ENCODE peak calls at places on chromosomes 4 and X, in seven cellular contexts. C is cardiac muscle cell, H is fibroblast of lung, X is neural progenitor cell, L is right lobe of liver, D is MM.1S, K is PC-3. U is an unnamed sample.

GRCh38 chr4:121054373-121054772 is 18.0 kb downstream of the NDNF start:
- DNase-seq in C (no peak), H (no peak), X (no peak), D (no peak), L (no peak), K (no peak), U (no peak)

GRCh38 chr4:8472689-8473197 is 32.2 kb downstream of the TRMT44 start:
- DNase-seq in H (peak; percentile 96), C (no peak), X (no peak), K (peak; percentile 7), D (no peak), L (no peak), U (no peak)

GRCh38 chr4:42871685-42872271 is 20.7 kb upstream of the GRXCR1 start:
- DNase-seq in H (no peak), K (no peak), C (peak; percentile 16), D (no peak), L (no peak), X (no peak), U (no peak)

GRCh38 chrX:42732506-42732905 is 45.5 kb downstream of the PPP1R2C start:
- DNase-seq in D (no peak), L (no peak), K (no peak), H (peak; percentile 22), X (no peak), C (no peak), U (peak; percentile 71)

GRCh38 chr4:8701101-8702019 is 108.8 kb downstream of the CPZ start:
- DNase-seq in C (no peak), D (no peak), X (no peak), L (peak; percentile 33), H (no peak), K (no peak), U (no peak)

GRCh38 chr4:55906999-55907398 is 41.7 kb upstream of the CEP135 start:
- DNase-seq in D (no peak), H (no peak), K (peak; percentile 97), X (no peak), C (no peak), L (no peak), U (no peak)

GRCh38 chrX:30060718-30061117 is 154.6 kb upstream of the MAGEB2 start:
- DNase-seq in K (peak; percentile 47), X (peak; percentile 37), C (peak; percentile 43), H (peak; percentile 11), L (no peak), D (no peak), U (no peak)

GRCh38 chrX:43805579-43805978 is 76.7 kb downstream of the MAOB start:
- DNase-seq in L (no peak), C (no peak), D (no peak), H (peak; percentile 52), K (peak; percentile 83), X (no peak), U (no peak)

GRCh38 chr4:26021417-26022345 is 107.7 kb downstream of the SMIM20 start:
- DNase-seq in C (no peak), X (no peak), H (peak; percentile 32), K (no peak), D (no peak), L (no peak), U (no peak)

GRCh38 chrX:106718709-106719108 is 7.8 kb upstream of the RNF128 start:
- DNase-seq in H (no peak), K (no peak), C (no peak), D (no peak), L (peak; percentile 53), X (no peak), U (no peak)

GRCh38 chrX:153460826-153461225 is 9.6 kb downstream of the HAUS7 start:
- DNase-seq in K (peak; percentile 57), C (peak; percentile 63), X (peak; percentile 69), D (peak; percentile 29), L (no peak), H (peak; percentile 48), U (peak; percentile 75)

GRCh38 chr4:137203601-137204000 is 328.7 kb downstream of the PCDH18 start:
- DNase-seq in L (no peak), K (no peak), X (no peak), H (peak; percentile 74), D (no peak), C (no peak), U (no peak)

GRCh38 chr4:48742412-48742811 is 37.7 kb downstream of the FRYL start:
- DNase-seq in X (no peak), L (no peak), D (no peak), K (no peak), H (no peak), C (no peak), U (no peak)

GRCh38 chrX:11352296-11352741 is 59.1 kb downstream of the AMELX start:
- DNase-seq in K (peak; percentile 6), C (no peak), D (no peak), H (no peak), L (no peak), X (no peak), U (no peak)

GRCh38 chrX:95071621-95072020 is 1397.6 kb downstream of the FAM133A start:
- DNase-seq in D (no peak), L (no peak), C (no peak), K (peak; percentile 20), H (no peak), X (no peak), U (no peak)

GRCh38 chrX:24982306-24982965 is 33.3 kb downstream of the ARX start:
- DNase-seq in C (no peak), X (no peak), K (no peak), H (no peak), L (no peak), D (no peak), U (no peak)

GRCh38 chr4:100461796-100462195 is 56.0 kb downstream of the EMCN start:
- DNase-seq in D (no peak), K (no peak), L (no peak), H (no peak), C (no peak), X (no peak), U (no peak)

GRCh38 chr4:98976716-98977115 is 18.8 kb upstream of the METAP1 start:
- DNase-seq in X (no peak), H (no peak), K (peak; percentile 78), C (no peak), L (no peak), D (no peak), U (no peak)

GRCh38 chr4:10589308-10589707 is 95.3 kb downstream of the CLNK start:
- DNase-seq in H (no peak), K (no peak), X (peak; percentile 24), D (no peak), L (no peak), C (no peak), U (no peak)

GRCh38 chr4:172073590-172073989 is 260.4 kb downstream of the GALNTL6 start:
- DNase-seq in D (no peak), K (no peak), L (no peak), H (no peak), C (peak; percentile 3), X (peak; percentile 60), U (no peak)
- H3K4me1 ChIP-seq in D (no peaks in the 10 kb centered on the region), K (no peaks in the 10 kb centered on the region), L (no peaks in the 10 kb centered on the region), H (no peaks in the 10 kb centered on the region), C (no peaks in the 10 kb centered on the region), X (peaks cover 14% of the 10 kb centered on the region), U (no peaks in the 10 kb centered on the region)

GRCh38 chr4:151472711-151473110 is 63.7 kb downstream of the FHIP1A start:
- DNase-seq in D (no peak), C (no peak), K (no peak), X (no peak), H (peak; percentile 11), L (no peak), U (no peak)

GRCh38 chr4:151472297-151472696 is 63.3 kb downstream of the FHIP1A start:
- DNase-seq in X (no peak), D (no peak), C (no peak), L (no peak), K (no peak), H (no peak), U (no peak)

GRCh38 chr4:151471728-151472127 is 62.8 kb downstream of the FHIP1A start:
- DNase-seq in L (no peak), X (no peak), H (no peak), C (no peak), K (no peak), D (no peak), U (no peak)

GRCh38 chr4:151473521-151474097 is 64.6 kb downstream of the FHIP1A start:
- DNase-seq in X (no peak), D (peak; percentile 22), L (no peak), K (no peak), H (no peak), C (peak; percentile 46), U (no peak)

GRCh38 chr4:151475338-151475737 is 66.4 kb downstream of the FHIP1A start:
- DNase-seq in L (no peak), C (no peak), X (no peak), D (no peak), K (no peak), H (no peak), U (no peak)
- H3K9me3 ChIP-seq in L (no peaks in the 10 kb centered on the region), C (no peaks in the 10 kb centered on the region), X (no peaks in the 10 kb centered on the region), D (no peaks in the 10 kb centered on the region), K (no peaks in the 10 kb centered on the region), H (no peaks in the 10 kb centered on the region), U (no peaks in the 10 kb centered on the region)

GRCh38 chr4:87012265-87012953 is 77.6 kb downstream of the AFF1 start:
- DNase-seq in H (no peak), C (no peak), K (no peak), L (peak; percentile 74), D (no peak), X (no peak), U (no peak)

GRCh38 chr4:87011340-87012034 is 76.7 kb downstream of the AFF1 start:
- DNase-seq in L (no peak), H (peak; percentile 80), C (peak; percentile 30), X (no peak), D (no peak), K (peak; percentile 79), U (no peak)

GRCh38 chr4:87009095-87009648 is 74.4 kb downstream of the AFF1 start:
- DNase-seq in K (no peak), C (no peak), L (no peak), X (no peak), H (no peak), D (no peak), U (no peak)

GRCh38 chr4:87007345-87008181 is 72.8 kb downstream of the AFF1 start:
- DNase-seq in D (peak; percentile 50), X (peak; percentile 81), C (peak; percentile 75), L (peak; percentile 77), K (peak; percentile 33), H (peak; percentile 59), U (peak; percentile 75)

DNA sequence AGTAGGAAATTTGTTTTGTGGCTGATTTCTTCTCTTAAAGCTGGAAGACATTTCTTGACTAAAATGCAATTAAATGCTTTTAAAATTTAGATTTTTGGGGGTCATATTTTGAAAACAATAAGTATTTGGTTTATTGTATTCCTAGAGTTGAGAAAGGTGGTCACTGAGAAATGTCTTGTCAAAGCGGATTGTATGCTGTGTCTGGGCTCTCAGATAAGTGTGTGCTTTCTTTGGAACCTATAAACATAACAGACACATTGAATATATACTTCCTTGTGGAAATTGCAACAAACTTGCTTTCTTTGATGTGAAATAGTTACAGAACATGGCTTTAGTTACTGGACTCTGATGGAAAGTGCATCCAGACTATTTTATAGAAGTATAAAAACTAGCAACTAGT is 75.4 kb downstream of the AFF1 start:
- DNase-seq in X (no peak), C (no peak), H (no peak), K (no peak), L (no peak), D (no peak), U (no peak)
- H3K4me1 ChIP-seq in X (peaks cover 60% of the 10 kb centered on the region), C (peaks cover 66% of the 10 kb centered on the region), H (peaks cover 1% of the 10 kb centered on the region), K (peaks cover 52% of the 10 kb centered on the region), L (no peaks in the 10 kb centered on the region), D (peaks cover 44% of the 10 kb centered on the region), U (peaks cover 6% of the 10 kb centered on the region)

DNA sequence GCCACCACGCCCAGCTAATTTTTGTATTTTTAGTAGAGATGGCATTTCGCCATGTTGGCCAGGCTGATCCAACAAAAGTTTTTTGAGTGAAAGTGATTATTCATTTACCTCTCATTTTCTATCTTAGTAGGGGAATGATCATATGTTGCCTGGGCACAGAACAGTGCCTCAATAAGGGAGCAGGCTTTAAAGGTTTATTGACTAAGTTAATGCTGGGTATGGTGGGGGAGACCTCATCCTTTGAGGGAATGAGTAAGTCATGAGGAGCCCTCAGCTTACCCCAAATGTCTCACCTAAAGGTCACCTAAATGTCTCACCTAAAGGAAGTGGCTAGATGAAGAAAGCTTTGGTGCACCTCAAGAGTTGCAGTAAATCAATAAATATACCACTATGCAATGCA is 109.0 kb downstream of the CLCN4 start:
- DNase-seq in H (no peak), X (no peak), K (no peak), D (no peak), C (no peak), L (no peak), U (no peak)
- H3K9me3 ChIP-seq in H (no peaks in the 10 kb centered on the region), X (no peaks in the 10 kb centered on the region), K (no peaks in the 10 kb centered on the region), D (no peaks in the 10 kb centered on the region), C (no peaks in the 10 kb centered on the region), L (no peaks in the 10 kb centered on the region), U (no peaks in the 10 kb centered on the region)